ENCODE peak calls at places on chromosomes 2 and 18, in nine cellular contexts. One of them, this sample, is unnamed.

GRCh38 chr18:58045265-58046086 is 1.4 kb downstream of the NEDD4L start:
- DNase-seq in NCI-H1436 treated with DMSO at 0.1 percent for 48 hours: peak; percentile 46
- DNase-seq in NCI-H1694: peak; percentile 59
- DNase-seq in HCT116: peak; percentile 48
- DNase-seq in anterior cingulate cortex: peak; percentile 45
- DNase-seq in dorsolateral prefrontal cortex: peak; percentile 53
- DNase-seq in fibroblast of the conjunctiva: no peak
- DNase-seq in HEK293T: no peak
- DNase-seq in stimulated activated naive CD4-positive, alpha-beta T cell: peak; percentile 8
- DNase-seq in this sample: peak; percentile 50

GRCh38 chr2:239319261-239319661 is 81.6 kb downstream of the HDAC4 start:
- DNase-seq in HEK293T: no peak
- DNase-seq in anterior cingulate cortex: no peak
- DNase-seq in NCI-H1694: no peak
- DNase-seq in NCI-H1436 treated with DMSO at 0.1 percent for 48 hours: no peak
- DNase-seq in fibroblast of the conjunctiva: no peak
- DNase-seq in stimulated activated naive CD4-positive, alpha-beta T cell: peak; percentile 21
- DNase-seq in dorsolateral prefrontal cortex: no peak
- DNase-seq in HCT116: no peak
- DNase-seq in this sample: no peak

GRCh38 chr2:75277111-75277510 is 77.8 kb upstream of the TACR1 start:
- DNase-seq in stimulated activated naive CD4-positive, alpha-beta T cell: no peak
- DNase-seq in NCI-H1436 treated with DMSO at 0.1 percent for 48 hours: no peak
- DNase-seq in anterior cingulate cortex: no peak
- DNase-seq in dorsolateral prefrontal cortex: no peak
- DNase-seq in HEK293T: no peak
- DNase-seq in HCT116: no peak
- DNase-seq in NCI-H1694: no peak
- DNase-seq in fibroblast of the conjunctiva: no peak
- DNase-seq in this sample: no peak

GRCh38 chr2:182898718-182899117 is 32.3 kb upstream of the FRZB start:
- DNase-seq in NCI-H1694: no peak
- DNase-seq in HEK293T: no peak
- DNase-seq in fibroblast of the conjunctiva: no peak
- DNase-seq in HCT116: no peak
- DNase-seq in NCI-H1436 treated with DMSO at 0.1 percent for 48 hours: no peak
- DNase-seq in dorsolateral prefrontal cortex: no peak
- DNase-seq in stimulated activated naive CD4-positive, alpha-beta T cell: no peak
- DNase-seq in anterior cingulate cortex: no peak
- DNase-seq in this sample: no peak

GRCh38 chr18:53458944-53459580 is 765.4 kb downstream of the MBD2 start:
- DNase-seq in HEK293T: no peak
- DNase-seq in fibroblast of the conjunctiva: peak; percentile 38
- DNase-seq in dorsolateral prefrontal cortex: no peak
- DNase-seq in NCI-H1694: peak; percentile 87
- DNase-seq in NCI-H1436 treated with DMSO at 0.1 percent for 48 hours: no peak
- DNase-seq in HCT116: no peak
- DNase-seq in stimulated activated naive CD4-positive, alpha-beta T cell: no peak
- DNase-seq in anterior cingulate cortex: no peak
- DNase-seq in this sample: no peak

GRCh38 chr18:24791736-24792135 is 331.3 kb downstream of the HRH4 start:
- DNase-seq in HEK293T: no peak
- DNase-seq in anterior cingulate cortex: no peak
- DNase-seq in NCI-H1436 treated with DMSO at 0.1 percent for 48 hours: no peak
- DNase-seq in NCI-H1694: no peak
- DNase-seq in HCT116: no peak
- DNase-seq in fibroblast of the conjunctiva: no peak
- DNase-seq in stimulated activated naive CD4-positive, alpha-beta T cell: no peak
- DNase-seq in dorsolateral prefrontal cortex: no peak
- DNase-seq in this sample: no peak

GRCh38 chr18:63154350-63155152 is 165.0 kb downstream of the BCL2 start:
- DNase-seq in NCI-H1436 treated with DMSO at 0.1 percent for 48 hours: no peak
- DNase-seq in anterior cingulate cortex: no peak
- DNase-seq in fibroblast of the conjunctiva: no peak
- DNase-seq in HEK293T: no peak
- DNase-seq in NCI-H1694: no peak
- DNase-seq in stimulated activated naive CD4-positive, alpha-beta T cell: no peak
- DNase-seq in HCT116: no peak
- DNase-seq in dorsolateral prefrontal cortex: no peak
- DNase-seq in this sample: no peak

GRCh38 chr18:73973972-73974371 is 173.7 kb downstream of the FBXO15 start:
- DNase-seq in anterior cingulate cortex: no peak
- DNase-seq in dorsolateral prefrontal cortex: no peak
- DNase-seq in fibroblast of the conjunctiva: no peak
- DNase-seq in HCT116: no peak
- DNase-seq in NCI-H1436 treated with DMSO at 0.1 percent for 48 hours: no peak
- DNase-seq in HEK293T: no peak
- DNase-seq in NCI-H1694: no peak
- DNase-seq in stimulated activated naive CD4-positive, alpha-beta T cell: no peak
- DNase-seq in this sample: no peak

GRCh38 chr18:4765401-4765800 is 310.3 kb upstream of the DLGAP1 start:
- DNase-seq in HEK293T: no peak
- DNase-seq in fibroblast of the conjunctiva: no peak
- DNase-seq in HCT116: no peak
- DNase-seq in NCI-H1694: no peak
- DNase-seq in NCI-H1436 treated with DMSO at 0.1 percent for 48 hours: no peak
- DNase-seq in stimulated activated naive CD4-positive, alpha-beta T cell: no peak
- DNase-seq in anterior cingulate cortex: no peak
- DNase-seq in dorsolateral prefrontal cortex: no peak
- DNase-seq in this sample: no peak

GRCh38 chr2:239644016-239644415 is 243.2 kb upstream of the HDAC4 start:
- DNase-seq in HEK293T: peak; percentile 13
- DNase-seq in NCI-H1694: no peak
- DNase-seq in stimulated activated naive CD4-positive, alpha-beta T cell: no peak
- DNase-seq in NCI-H1436 treated with DMSO at 0.1 percent for 48 hours: no peak
- DNase-seq in HCT116: no peak
- DNase-seq in fibroblast of the conjunctiva: no peak
- DNase-seq in anterior cingulate cortex: no peak
- DNase-seq in dorsolateral prefrontal cortex: no peak
- DNase-seq in this sample: no peak

GRCh38 chr2:170996316-170996715 is 67.3 kb downstream of the GORASP2 start:
- DNase-seq in HEK293T: no peak
- DNase-seq in NCI-H1694: no peak
- DNase-seq in fibroblast of the conjunctiva: no peak
- DNase-seq in stimulated activated naive CD4-positive, alpha-beta T cell: no peak
- DNase-seq in HCT116: no peak
- DNase-seq in anterior cingulate cortex: no peak
- DNase-seq in NCI-H1436 treated with DMSO at 0.1 percent for 48 hours: no peak
- DNase-seq in dorsolateral prefrontal cortex: no peak
- DNase-seq in this sample: no peak

GRCh38 chr2:19416784-19417684 is 58.6 kb upstream of the OSR1 start:
- DNase-seq in NCI-H1694: no peak
- DNase-seq in NCI-H1436 treated with DMSO at 0.1 percent for 48 hours: no peak
- DNase-seq in HEK293T: no peak
- DNase-seq in stimulated activated naive CD4-positive, alpha-beta T cell: no peak
- DNase-seq in fibroblast of the conjunctiva: no peak
- DNase-seq in dorsolateral prefrontal cortex: no peak
- DNase-seq in anterior cingulate cortex: no peak
- DNase-seq in HCT116: no peak
- DNase-seq in this sample: no peak

GRCh38 chr18:1436199-1436598 is 531.5 kb downstream of the ADCYAP1 start:
- DNase-seq in fibroblast of the conjunctiva: no peak
- DNase-seq in anterior cingulate cortex: no peak
- DNase-seq in HEK293T: no peak
- DNase-seq in NCI-H1694: no peak
- DNase-seq in stimulated activated naive CD4-positive, alpha-beta T cell: no peak
- DNase-seq in HCT116: no peak
- DNase-seq in dorsolateral prefrontal cortex: no peak
- DNase-seq in NCI-H1436 treated with DMSO at 0.1 percent for 48 hours: no peak
- DNase-seq in this sample: no peak

GRCh38 chr2:236943841-236944513 is 141.7 kb upstream of the COPS8 start:
- DNase-seq in HCT116: no peak
- DNase-seq in HEK293T: no peak
- DNase-seq in stimulated activated naive CD4-positive, alpha-beta T cell: no peak
- DNase-seq in NCI-H1436 treated with DMSO at 0.1 percent for 48 hours: no peak
- DNase-seq in fibroblast of the conjunctiva: no peak
- DNase-seq in NCI-H1694: no peak
- DNase-seq in dorsolateral prefrontal cortex: no peak
- DNase-seq in anterior cingulate cortex: no peak
- DNase-seq in this sample: no peak

GRCh38 chr2:65974067-65974723 is 460.7 kb upstream of the MEIS1 start:
- DNase-seq in NCI-H1436 treated with DMSO at 0.1 percent for 48 hours: no peak
- DNase-seq in fibroblast of the conjunctiva: no peak
- DNase-seq in HCT116: no peak
- DNase-seq in stimulated activated naive CD4-positive, alpha-beta T cell: no peak
- DNase-seq in NCI-H1694: no peak
- DNase-seq in dorsolateral prefrontal cortex: no peak
- DNase-seq in HEK293T: peak; percentile 13
- DNase-seq in anterior cingulate cortex: no peak
- DNase-seq in this sample: no peak

GRCh38 chr18:48962252-48962856 is 11.6 kb upstream of the SMAD7 start:
- DNase-seq in NCI-H1694: no peak
- DNase-seq in fibroblast of the conjunctiva: no peak
- DNase-seq in HEK293T: no peak
- DNase-seq in dorsolateral prefrontal cortex: no peak
- DNase-seq in HCT116: no peak
- DNase-seq in stimulated activated naive CD4-positive, alpha-beta T cell: no peak
- DNase-seq in anterior cingulate cortex: no peak
- DNase-seq in NCI-H1436 treated with DMSO at 0.1 percent for 48 hours: no peak
- DNase-seq in this sample: no peak

GRCh38 chr2:45683292-45683691 is 31.8 kb downstream of the PRKCE start:
- DNase-seq in stimulated activated naive CD4-positive, alpha-beta T cell: no peak
- DNase-seq in HCT116: no peak
- DNase-seq in NCI-H1694: no peak
- DNase-seq in dorsolateral prefrontal cortex: no peak
- DNase-seq in NCI-H1436 treated with DMSO at 0.1 percent for 48 hours: no peak
- DNase-seq in HEK293T: no peak
- DNase-seq in anterior cingulate cortex: no peak
- DNase-seq in fibroblast of the conjunctiva: no peak
- DNase-seq in this sample: no peak

GRCh38 chr2:191245869-191246531 is 796 bp downstream of the MYO1B start:
- DNase-seq in NCI-H1694: peak; percentile 54
- DNase-seq in NCI-H1436 treated with DMSO at 0.1 percent for 48 hours: no peak
- DNase-seq in stimulated activated naive CD4-positive, alpha-beta T cell: peak; percentile 40
- DNase-seq in HEK293T: peak; percentile 61
- DNase-seq in fibroblast of the conjunctiva: peak; percentile 48
- DNase-seq in anterior cingulate cortex: no peak
- DNase-seq in dorsolateral prefrontal cortex: no peak
- DNase-seq in HCT116: peak; percentile 19
- DNase-seq in this sample: no peak

GRCh38 chr2:8153258-8153718 is 528.6 kb upstream of the ID2 start:
- DNase-seq in stimulated activated naive CD4-positive, alpha-beta T cell: no peak
- DNase-seq in NCI-H1694: no peak
- DNase-seq in HEK293T: no peak
- DNase-seq in fibroblast of the conjunctiva: no peak
- DNase-seq in anterior cingulate cortex: no peak
- DNase-seq in NCI-H1436 treated with DMSO at 0.1 percent for 48 hours: no peak
- DNase-seq in dorsolateral prefrontal cortex: no peak
- DNase-seq in HCT116: no peak
- DNase-seq in this sample: no peak

GRCh38 chr18:45566025-45566740 is 49.1 kb upstream of the SLC14A2 start:
- DNase-seq in HCT116: no peak
- DNase-seq in dorsolateral prefrontal cortex: no peak
- DNase-seq in HEK293T: no peak
- DNase-seq in stimulated activated naive CD4-positive, alpha-beta T cell: no peak
- DNase-seq in NCI-H1694: no peak
- DNase-seq in anterior cingulate cortex: no peak
- DNase-seq in NCI-H1436 treated with DMSO at 0.1 percent for 48 hours: no peak
- DNase-seq in fibroblast of the conjunctiva: peak; percentile 56
- DNase-seq in this sample: no peak

GRCh38 chr2:180523629-180524340 is 456.6 kb upstream of the UBE2E3 start:
- DNase-seq in NCI-H1694: no peak
- DNase-seq in dorsolateral prefrontal cortex: no peak
- DNase-seq in anterior cingulate cortex: no peak
- DNase-seq in HCT116: no peak
- DNase-seq in NCI-H1436 treated with DMSO at 0.1 percent for 48 hours: no peak
- DNase-seq in HEK293T: no peak
- DNase-seq in stimulated activated naive CD4-positive, alpha-beta T cell: no peak
- DNase-seq in fibroblast of the conjunctiva: peak; percentile 77
- DNase-seq in this sample: no peak

GRCh38 chr18:51125976-51126375 is 71.5 kb downstream of the MEX3C start:
- DNase-seq in NCI-H1694: no peak
- DNase-seq in NCI-H1436 treated with DMSO at 0.1 percent for 48 hours: no peak
- DNase-seq in fibroblast of the conjunctiva: no peak
- DNase-seq in anterior cingulate cortex: no peak
- DNase-seq in HCT116: no peak
- DNase-seq in dorsolateral prefrontal cortex: no peak
- DNase-seq in HEK293T: no peak
- DNase-seq in stimulated activated naive CD4-positive, alpha-beta T cell: no peak
- DNase-seq in this sample: no peak

GRCh38 chr2:166314022-166314759 is 61.6 kb downstream of the SCN9A start:
- DNase-seq in HCT116: no peak
- DNase-seq in NCI-H1694: no peak
- DNase-seq in fibroblast of the conjunctiva: peak; percentile 78
- DNase-seq in stimulated activated naive CD4-positive, alpha-beta T cell: no peak
- DNase-seq in HEK293T: no peak
- DNase-seq in NCI-H1436 treated with DMSO at 0.1 percent for 48 hours: no peak
- DNase-seq in anterior cingulate cortex: no peak
- DNase-seq in dorsolateral prefrontal cortex: no peak
- DNase-seq in this sample: no peak

GRCh38 chr2:16320716-16321115 is 344.9 kb downstream of the CYRIA start:
- DNase-seq in HEK293T: no peak
- DNase-seq in HCT116: no peak
- DNase-seq in fibroblast of the conjunctiva: no peak
- DNase-seq in anterior cingulate cortex: no peak
- DNase-seq in NCI-H1436 treated with DMSO at 0.1 percent for 48 hours: no peak
- DNase-seq in dorsolateral prefrontal cortex: no peak
- DNase-seq in stimulated activated naive CD4-positive, alpha-beta T cell: no peak
- DNase-seq in NCI-H1694: no peak
- DNase-seq in this sample: no peak

GRCh38 chr2:18519991-18520604 is 40.4 kb downstream of the RDH14 start:
- DNase-seq in stimulated activated naive CD4-positive, alpha-beta T cell: no peak
- DNase-seq in dorsolateral prefrontal cortex: no peak
- DNase-seq in NCI-H1694: no peak
- DNase-seq in anterior cingulate cortex: no peak
- DNase-seq in HCT116: no peak
- DNase-seq in fibroblast of the conjunctiva: no peak
- DNase-seq in HEK293T: no peak
- DNase-seq in NCI-H1436 treated with DMSO at 0.1 percent for 48 hours: no peak
- DNase-seq in this sample: no peak

GRCh38 chr2:162579169-162579568 is 235.2 kb downstream of the GCA start:
- DNase-seq in anterior cingulate cortex: no peak
- DNase-seq in dorsolateral prefrontal cortex: no peak
- DNase-seq in fibroblast of the conjunctiva: no peak
- DNase-seq in NCI-H1436 treated with DMSO at 0.1 percent for 48 hours: no peak
- DNase-seq in HEK293T: no peak
- DNase-seq in NCI-H1694: no peak
- DNase-seq in stimulated activated naive CD4-positive, alpha-beta T cell: no peak
- DNase-seq in HCT116: no peak
- DNase-seq in this sample: no peak

GRCh38 chr2:48328972-48329723 is 200.8 kb upstream of the STON1 start:
- DNase-seq in HCT116: no peak
- DNase-seq in NCI-H1436 treated with DMSO at 0.1 percent for 48 hours: peak; percentile 38
- DNase-seq in dorsolateral prefrontal cortex: no peak
- DNase-seq in HEK293T: no peak
- DNase-seq in anterior cingulate cortex: no peak
- DNase-seq in stimulated activated naive CD4-positive, alpha-beta T cell: no peak
- DNase-seq in NCI-H1694: no peak
- DNase-seq in fibroblast of the conjunctiva: no peak
- DNase-seq in this sample: peak; percentile 18

GRCh38 chr2:144938308-144938709 is 418.4 kb upstream of the ZEB2 start:
- DNase-seq in HEK293T: no peak
- DNase-seq in stimulated activated naive CD4-positive, alpha-beta T cell: no peak
- DNase-seq in dorsolateral prefrontal cortex: no peak
- DNase-seq in NCI-H1694: no peak
- DNase-seq in fibroblast of the conjunctiva: peak; percentile 47
- DNase-seq in HCT116: no peak
- DNase-seq in NCI-H1436 treated with DMSO at 0.1 percent for 48 hours: no peak
- DNase-seq in anterior cingulate cortex: no peak
- DNase-seq in this sample: no peak

GRCh38 chr2:219997341-219997851 is 370.0 kb downstream of the SLC4A3 start:
- DNase-seq in fibroblast of the conjunctiva: no peak
- DNase-seq in NCI-H1694: peak; percentile 10
- DNase-seq in HEK293T: peak; percentile 42
- DNase-seq in dorsolateral prefrontal cortex: peak; percentile 28
- DNase-seq in NCI-H1436 treated with DMSO at 0.1 percent for 48 hours: no peak
- DNase-seq in stimulated activated naive CD4-positive, alpha-beta T cell: no peak
- DNase-seq in HCT116: no peak
- DNase-seq in anterior cingulate cortex: peak; percentile 11
- DNase-seq in this sample: no peak

GRCh38 chr2:15177103-15177502 is 384.0 kb downstream of the NBAS start:
- DNase-seq in NCI-H1694: no peak
- DNase-seq in stimulated activated naive CD4-positive, alpha-beta T cell: peak; percentile 54
- DNase-seq in HCT116: peak; percentile 83
- DNase-seq in HEK293T: no peak
- DNase-seq in NCI-H1436 treated with DMSO at 0.1 percent for 48 hours: no peak
- DNase-seq in anterior cingulate cortex: no peak
- DNase-seq in dorsolateral prefrontal cortex: no peak
- DNase-seq in fibroblast of the conjunctiva: no peak
- DNase-seq in this sample: no peak

GRCh38 chr2:72994991-72995380 is 76.5 kb downstream of the SFXN5 start:
- DNase-seq in stimulated activated naive CD4-positive, alpha-beta T cell: no peak
- DNase-seq in anterior cingulate cortex: no peak
- DNase-seq in HEK293T: no peak
- DNase-seq in NCI-H1694: no peak
- DNase-seq in HCT116: no peak
- DNase-seq in fibroblast of the conjunctiva: no peak
- DNase-seq in dorsolateral prefrontal cortex: no peak
- DNase-seq in NCI-H1436 treated with DMSO at 0.1 percent for 48 hours: no peak
- DNase-seq in this sample: no peak